ENCODE peak calls at places on chromosomes 13 and 19, in eight cellular contexts. K is Peyer's patch, S is choroid plexus epithelial cell, N is thyroid gland, M is mesothelial cell of epicardium, F is AG04449, P is foreskin fibroblast, A is AG04450. J is an unnamed sample.

GRCh38 chr13:27851049-27851448 is 58.8 kb downstream of the GSX1 start:
- DNase-seq in K (peak; percentile 48), M (no peak), N (no peak), P (no peak), A (no peak), S (no peak), F (no peak), J (no peak)

GRCh38 chr13:56351041-56351440 is 789.7 kb upstream of the PRR20A start:
- DNase-seq in A (no peak), P (no peak), F (no peak), K (no peak), N (no peak), S (no peak), M (no peak), J (no peak)

GRCh38 chr19:13012690-13013608 is 17.7 kb downstream of the NFIX start:
- DNase-seq in M (no peak), K (peak; percentile 91), N (no peak), P (peak; percentile 85), F (no peak), S (peak; percentile 37), A (no peak), J (peak; percentile 30)

GRCh38 chr13:30906411-30906990 is 430 bp downstream of the MEDAG start:
- DNase-seq in M (peak; percentile 48), N (peak; percentile 18), A (no peak), S (peak; percentile 36), P (no peak), F (no peak), K (no peak), J (no peak)

GRCh38 chr13:75771818-75772217 is 135.7 kb downstream of the LMO7 start:
- DNase-seq in A (peak; percentile 59), N (no peak), M (no peak), P (peak; percentile 83), F (no peak), K (no peak), S (peak; percentile 88), J (peak; percentile 83)

GRCh38 chr19:16375936-16376185 is 51.2 kb downstream of the KLF2 start:
- DNase-seq in S (no peak), M (no peak), N (no peak), F (no peak), K (no peak), P (no peak), A (no peak), J (no peak)

GRCh38 chr13:60572855-60573254 is 175.8 kb downstream of the TDRD3 start:
- DNase-seq in S (no peak), P (no peak), M (no peak), F (no peak), A (no peak), N (no peak), K (no peak), J (no peak)

GRCh38 chr19:53157601-53158000 is 1.3 kb downstream of the ZNF347 start:
- DNase-seq in K (no peak), A (no peak), S (peak; percentile 32), M (no peak), P (peak; percentile 49), F (no peak), N (peak; percentile 30), J (no peak)

GRCh38 chr13:46896346-46897138 is at the start of gene HTR2A:
- DNase-seq in A (no peak), S (peak; percentile 60), N (peak; percentile 50), M (no peak), F (no peak), P (peak; percentile 68), K (peak; percentile 47), J (no peak)

GRCh38 chr13:26551255-26551654 is 6.2 kb upstream of the WASF3 start:
- DNase-seq in A (no peak), F (no peak), K (no peak), M (no peak), P (peak; percentile 8), S (no peak), N (no peak), J (no peak)

GRCh38 chr19:6739884-6740588 is 556 bp downstream of the TRIP10 start:
- DNase-seq in F (no peak), N (peak; percentile 66), P (peak; percentile 47), M (no peak), K (peak; percentile 65), S (no peak), A (no peak), J (no peak)

GRCh38 chr13:39971526-39971925 is 316.1 kb downstream of the COG6 start:
- DNase-seq in S (no peak), K (no peak), P (no peak), N (no peak), A (no peak), M (no peak), F (no peak), J (no peak)

GRCh38 chr13:44474122-44474910 is 100.7 kb downstream of the SERP2 start:
- DNase-seq in S (peak; percentile 14), N (no peak), A (no peak), F (no peak), M (no peak), P (no peak), K (no peak), J (no peak)

GRCh38 chr13:33123066-33123940 is 107.1 kb downstream of the KL start:
- DNase-seq in M (no peak), F (no peak), N (peak; percentile 75), K (peak; percentile 56), S (peak; percentile 38), P (peak; percentile 62), A (no peak), J (peak; percentile 90)

GRCh38 chr19:6233051-6233826 is 46.5 kb downstream of the MLLT1 start:
- DNase-seq in S (no peak), K (no peak), N (peak; percentile 80), M (no peak), P (peak; percentile 48), A (no peak), F (no peak), J (no peak)

GRCh38 chr13:101970339-101970738 is 431.5 kb downstream of the FGF14 start:
- DNase-seq in S (no peak), N (no peak), K (no peak), F (no peak), P (no peak), A (no peak), M (no peak), J (no peak)

GRCh38 chr13:111854403-111854802 is 212.5 kb upstream of the SOX1 start:
- DNase-seq in S (no peak), N (no peak), K (no peak), P (no peak), A (no peak), M (no peak), F (no peak), J (no peak)

GRCh38 chr19:48745208-48745995 is 1.3 kb downstream of the IZUMO1 start:
- DNase-seq in S (peak; percentile 80), M (no peak), A (no peak), F (no peak), N (peak; percentile 56), K (peak; percentile 79), P (peak; percentile 82), J (peak; percentile 61)

GRCh38 chr19:5536337-5536894 is 31.3 kb downstream of the TINCR start:
- DNase-seq in S (peak; percentile 58), P (peak; percentile 50), N (peak; percentile 70), K (no peak), F (no peak), M (peak; percentile 72), A (no peak), J (peak; percentile 3)

GRCh38 chr13:102757006-102757405 is 16.6 kb downstream of the TEX30 start:
- DNase-seq in S (no peak), A (no peak), K (no peak), F (no peak), P (no peak), M (no peak), N (no peak), J (no peak)

GRCh38 chr19:18290250-18291018 is 9.0 kb upstream of the JUND start:
- DNase-seq in F (no peak), M (no peak), P (no peak), K (peak; percentile 88), S (no peak), A (no peak), N (no peak), J (no peak)

GRCh38 chr19:46841458-46842083 is 9.1 kb downstream of the AP2S1 start:
- DNase-seq in K (no peak), P (peak; percentile 82), N (no peak), S (peak; percentile 48), F (peak; percentile 49), A (no peak), M (no peak), J (peak; percentile 84)

GRCh38 chr19:42544146-42544545 is 15.9 kb upstream of the CEACAM1 start:
- DNase-seq in S (no peak), M (no peak), K (no peak), A (no peak), N (no peak), P (no peak), F (no peak), J (no peak)
- TF ChIP-seq CTCF in S (no peak), M (no peak), K (no peak), A (no peak), N (no peak), P (no peak), F (no peak), J (no peak)

DNA sequence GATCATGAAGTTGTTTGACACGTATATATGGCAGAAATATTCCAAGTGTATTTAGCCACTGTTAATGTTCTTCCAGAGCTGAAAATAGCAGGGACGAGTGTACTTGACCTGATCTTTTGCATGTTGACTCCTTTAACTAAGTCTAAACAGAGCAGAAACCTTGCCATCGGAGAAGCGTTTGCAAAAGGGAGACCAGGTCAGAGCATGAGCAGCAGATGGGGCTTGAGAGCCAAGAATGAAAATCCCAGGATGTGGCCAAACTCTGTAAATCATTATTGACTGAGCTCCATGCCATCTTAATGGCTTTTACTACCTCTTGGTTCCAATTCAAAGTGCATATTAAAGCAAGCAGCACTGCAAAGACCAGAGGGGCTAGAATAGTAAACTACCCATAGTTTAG is 55.5 kb downstream of the FAM216B start:
- DNase-seq in A (no peak), S (peak; percentile 91), K (no peak), F (no peak), P (peak; percentile 86), M (no peak), N (no peak), J (peak; percentile 61)
- TF ChIP-seq CTCF in A (peak; percentile 46), S (peak; percentile 75), K (peak; percentile 33), F (peak; percentile 50), P (peak; percentile 34), M (no peak), N (no peak), J (peak; percentile 66)

DNA sequence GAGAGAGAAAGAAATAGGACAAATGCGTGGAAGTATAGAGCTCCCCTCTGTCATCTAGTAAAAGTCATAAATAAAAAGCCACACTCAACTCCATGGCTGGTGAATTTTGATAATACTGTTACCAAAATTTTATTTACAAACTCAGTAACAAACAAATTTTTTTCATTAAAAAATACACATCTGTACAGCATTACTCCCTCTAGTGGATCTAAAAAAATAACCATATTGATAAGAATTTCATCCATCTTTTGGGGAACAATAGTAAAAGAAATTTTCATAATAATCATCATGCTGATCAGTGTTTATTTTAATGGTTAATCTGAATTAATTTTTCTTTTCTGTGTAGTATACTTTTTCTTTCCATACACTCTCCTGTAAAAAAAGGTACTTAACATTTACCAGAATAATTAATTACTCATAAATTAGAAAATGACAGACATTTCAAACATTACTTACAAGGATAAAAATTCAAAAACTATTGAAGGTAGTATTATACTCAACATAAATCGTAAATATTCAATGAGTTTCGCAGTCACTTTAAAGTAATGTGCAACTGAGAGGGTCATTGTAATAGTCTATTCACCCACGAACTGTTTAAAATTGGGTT is 173.5 kb upstream of the LSM14A start:
- DNase-seq in P (peak; percentile 9), A (no peak), M (no peak), K (no peak), F (no peak), S (peak; percentile 19), N (no peak), J (no peak)
- TF ChIP-seq CTCF in P (peak; percentile 18), A (peak; percentile 46), M (peak; percentile 61), K (peak; percentile 30), F (no peak), S (peak; percentile 48), N (no peak), J (peak; percentile 81)

GRCh38 chr19:56748443-56748842 is 76.9 kb upstream of the ZNF835 start:
- DNase-seq in M (no peak), F (no peak), A (no peak), S (peak; percentile 18), P (peak; percentile 20), N (peak; percentile 14), K (no peak), J (peak; percentile 2)
- TF ChIP-seq CTCF in M (no peak), F (no peak), A (no peak), S (no peak), P (peak; percentile 2), N (peak; percentile 36), K (no peak), J (peak; percentile 59)

J was measured in HFFc6.